ENCODE peak calls at places on chromosomes 13 and 19, in ten cellular contexts. D is ovary, X is body of pancreas, Q is GM23338, J is colonic mucosa, C is heart right ventricle, K is fibroblast of lung, H is right cardiac atrium, R is prostate gland, Z is neuronal stem cell. I is an unnamed sample.

GRCh38 chr19:32287811-32288227 is 57.6 kb upstream of the ZNF507 start:
- DNase-seq in R (peak; percentile 43), J (peak; percentile 67), H (peak; percentile 89), Z (peak; percentile 63), Q (peak; percentile 87), K (peak; percentile 8), C (peak; percentile 74), X (peak; percentile 62), D (peak; percentile 56), I (no peak)

GRCh38 chr13:99151516-99151915 is 49.1 kb upstream of the UBAC2 start:
- DNase-seq in J (no peak), K (peak; percentile 83), H (no peak), Q (no peak), C (no peak), Z (no peak), X (no peak), D (no peak), R (no peak), I (peak; percentile 79)

GRCh38 chr13:68009546-68009945 is 779.4 kb upstream of the PCDH9 start:
- DNase-seq in X (no peak), K (no peak), H (no peak), D (no peak), C (no peak), R (no peak), Z (no peak), Q (no peak), J (no peak), I (no peak)

GRCh38 chr19:5150331-5150901 is 181.5 kb downstream of the KDM4B start:
- DNase-seq in J (no peak), Q (no peak), K (no peak), D (no peak), X (peak; percentile 5), Z (no peak), C (peak; percentile 8), R (no peak), H (no peak), I (peak; percentile 56)

GRCh38 chr13:100344544-100344943 is 244.0 kb downstream of the GGACT start:
- DNase-seq in Q (no peak), C (no peak), X (no peak), H (no peak), K (no peak), Z (no peak), J (no peak), R (no peak), D (no peak), I (no peak)

GRCh38 chr13:111245781-111246384 is 74.6 kb upstream of the TEX29 start:
- DNase-seq in H (no peak), C (no peak), D (no peak), J (no peak), Q (no peak), X (no peak), K (peak; percentile 72), Z (no peak), R (peak; percentile 32), I (no peak)

GRCh38 chr19:1132625-1133383 is 29.0 kb downstream of the GPX4 start:
- DNase-seq in X (no peak), K (no peak), Q (no peak), H (peak; percentile 71), Z (no peak), R (no peak), J (no peak), D (no peak), C (no peak), I (no peak)

GRCh38 chr19:10835754-10836477 is at the start of gene TMED1:
- DNase-seq in X (peak; percentile 100), D (peak; percentile 94), R (peak; percentile 88), K (peak; percentile 98), H (peak; percentile 99), Q (peak; percentile 100), J (peak; percentile 100), C (peak; percentile 97), Z (peak; percentile 99), I (peak; percentile 98)

GRCh38 chr13:40148742-40149141 is 493.3 kb downstream of the COG6 start:
- DNase-seq in Q (no peak), K (no peak), R (no peak), X (no peak), J (no peak), H (no peak), Z (no peak), C (no peak), D (no peak), I (no peak)
- H3K4me1 ChIP-seq in Q (no peaks in the 10 kb centered on the region), K (peaks cover 11% of the 10 kb centered on the region), R (no peaks in the 10 kb centered on the region), X (peaks cover 28% of the 10 kb centered on the region), J (no peaks in the 10 kb centered on the region), H (peaks cover 2% of the 10 kb centered on the region), Z (no peaks in the 10 kb centered on the region), C (no peaks in the 10 kb centered on the region), D (peaks cover 9% of the 10 kb centered on the region), I (peaks cover 14% of the 10 kb centered on the region)

DNA sequence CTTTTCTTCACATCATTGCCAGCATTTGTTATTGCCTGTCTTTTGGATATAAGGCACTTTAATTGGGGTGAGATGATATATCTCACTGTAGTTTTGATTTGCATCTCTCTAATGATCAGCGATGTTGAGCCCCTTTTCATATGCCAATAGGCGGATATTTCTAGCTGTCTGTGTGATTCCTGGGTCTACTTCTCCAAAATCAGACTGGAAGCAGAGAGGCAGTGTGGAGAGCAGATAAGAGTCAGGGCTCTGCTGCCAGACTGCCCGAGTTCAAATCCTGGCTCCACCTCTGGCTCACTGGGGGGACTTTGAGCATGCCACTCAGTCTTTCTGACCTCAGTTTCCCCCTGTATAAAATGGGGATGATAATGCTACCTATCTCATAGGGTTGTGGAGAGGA is 24.0 kb upstream of the ACP7 start:
- DNase-seq in C (no peak), J (no peak), X (no peak), Q (no peak), D (no peak), H (no peak), K (no peak), Z (no peak), R (no peak), I (no peak)
- H3K4me1 ChIP-seq in C (no peaks in the 10 kb centered on the region), J (no peaks in the 10 kb centered on the region), X (no peaks in the 10 kb centered on the region), Q (no peaks in the 10 kb centered on the region), D (no peaks in the 10 kb centered on the region), H (no peaks in the 10 kb centered on the region), K (no peaks in the 10 kb centered on the region), Z (no peaks in the 10 kb centered on the region), R (no peaks in the 10 kb centered on the region), I (no peaks in the 10 kb centered on the region)

DNA sequence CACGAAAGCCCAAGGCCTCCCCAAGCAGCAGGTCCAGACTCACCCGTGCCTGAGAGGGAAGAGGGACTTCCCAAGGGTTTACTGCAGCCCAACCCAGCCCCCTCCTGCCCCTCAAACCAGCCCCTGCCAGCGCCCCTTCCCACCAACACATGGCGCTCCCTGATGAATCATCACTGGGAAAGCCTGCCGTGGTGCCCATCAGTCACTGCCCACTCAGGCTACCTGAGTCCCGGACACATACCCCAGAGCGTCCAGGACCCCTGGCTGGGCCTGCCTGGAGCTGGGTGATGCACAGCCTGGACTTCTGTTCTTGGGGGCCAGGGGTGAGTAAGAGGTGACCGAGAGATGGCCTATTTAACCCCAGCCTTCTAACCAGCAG is 60.6 kb downstream of the MLLT1 start:
- DNase-seq in R (no peak), K (no peak), D (no peak), X (no peak), Z (no peak), J (no peak), H (peak; percentile 54), C (no peak), Q (no peak), I (peak; percentile 29)
- H3K4me1 ChIP-seq in R (no peaks in the 10 kb centered on the region), K (peaks cover 16% of the 10 kb centered on the region), D (peaks cover 59% of the 10 kb centered on the region), X (peaks cover 20% of the 10 kb centered on the region), Z (peaks cover 27% of the 10 kb centered on the region), J (peaks cover 2% of the 10 kb centered on the region), H (peaks cover 28% of the 10 kb centered on the region), C (peaks cover 62% of the 10 kb centered on the region), Q (no peaks in the 10 kb centered on the region), I (peaks cover 6% of the 10 kb centered on the region)

GRCh38 chr19:8665468-8666213 is 33.0 kb downstream of the ACTL9 start:
- DNase-seq in C (no peak), X (no peak), Z (no peak), D (no peak), H (no peak), J (no peak), R (no peak), Q (no peak), K (no peak), I (no peak)
- H3K4me1 ChIP-seq in C (no peaks in the 10 kb centered on the region), X (no peaks in the 10 kb centered on the region), Z (no peaks in the 10 kb centered on the region), D (no peaks in the 10 kb centered on the region), H (no peaks in the 10 kb centered on the region), J (no peaks in the 10 kb centered on the region), R (no peaks in the 10 kb centered on the region), Q (no peaks in the 10 kb centered on the region), K (no peaks in the 10 kb centered on the region), I (no peaks in the 10 kb centered on the region)

GRCh38 chr13:101535192-101535746 is 82.8 kb downstream of the ITGBL1 start:
- DNase-seq in C (no peak), K (peak; percentile 23), Z (no peak), D (no peak), Q (no peak), X (no peak), R (no peak), H (no peak), J (no peak), I (no peak)

GRCh38 chr13:101530293-101530692 is 77.8 kb downstream of the ITGBL1 start:
- DNase-seq in K (no peak), C (no peak), Q (no peak), J (no peak), X (no peak), D (no peak), R (no peak), Z (no peak), H (no peak), I (no peak)

DNA sequence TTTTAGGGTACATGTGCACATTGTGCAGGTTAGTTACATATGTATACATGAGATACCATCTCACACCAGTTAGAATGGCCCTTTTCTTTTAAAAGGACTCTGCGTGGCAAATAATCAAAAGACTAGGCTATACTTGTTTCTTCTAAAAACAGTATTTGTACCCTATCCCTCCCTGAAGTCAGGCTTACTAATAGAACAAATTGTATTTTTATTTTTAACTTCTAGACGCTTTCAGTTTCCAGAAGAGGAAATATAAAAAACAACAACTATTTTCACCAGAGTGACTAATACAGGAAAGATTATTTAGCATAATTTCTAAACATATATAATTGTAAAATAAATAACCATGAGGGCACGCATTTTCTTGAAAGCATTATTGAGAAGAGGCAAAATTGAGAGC is 83.6 kb downstream of the ITGBL1 start:
- DNase-seq in Q (no peak), J (no peak), R (no peak), C (no peak), Z (no peak), X (no peak), K (no peak), H (no peak), D (no peak), I (no peak)
- H3K4me1 ChIP-seq in Q (no peaks in the 10 kb centered on the region), J (no peaks in the 10 kb centered on the region), R (no peaks in the 10 kb centered on the region), C (no peaks in the 10 kb centered on the region), Z (no peaks in the 10 kb centered on the region), X (no peaks in the 10 kb centered on the region), K (no peaks in the 10 kb centered on the region), H (no peaks in the 10 kb centered on the region), D (no peaks in the 10 kb centered on the region), I (no peaks in the 10 kb centered on the region)

GRCh38 chr19:51364200-51365106 is 1.7 kb downstream of the ETFB start:
- DNase-seq in H (no peak), R (no peak), X (no peak), D (no peak), C (no peak), J (no peak), Z (no peak), Q (no peak), K (no peak), I (no peak)
- H3K4me1 ChIP-seq in H (peaks cover 10% of the 10 kb centered on the region), R (peaks cover 8% of the 10 kb centered on the region), X (peaks cover 44% of the 10 kb centered on the region), D (peaks cover 7% of the 10 kb centered on the region), C (peaks cover 14% of the 10 kb centered on the region), J (peaks cover 10% of the 10 kb centered on the region), Z (peaks cover 15% of the 10 kb centered on the region), Q (peaks cover 15% of the 10 kb centered on the region), K (peaks cover 13% of the 10 kb centered on the region), I (peaks cover 23% of the 10 kb centered on the region)

DNA sequence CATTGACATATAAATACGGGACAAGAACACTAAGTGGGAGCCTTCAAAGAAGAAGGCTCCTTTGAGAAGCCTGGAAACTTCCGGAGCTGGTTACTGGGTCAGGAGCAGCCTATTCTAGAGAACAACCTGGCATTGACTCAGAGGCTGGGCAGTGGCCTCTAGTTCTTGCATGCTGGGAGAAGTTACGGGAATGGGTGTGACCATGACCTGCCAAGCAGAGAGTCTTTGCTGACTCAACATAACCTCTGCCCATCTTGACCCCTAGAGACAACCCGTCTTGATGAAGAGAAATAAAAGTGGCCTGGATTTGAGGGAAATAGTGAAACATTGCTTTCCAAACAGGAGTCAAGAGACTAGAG is 21.0 kb downstream of the STARD13 start:
- DNase-seq in X (no peak), Q (no peak), K (no peak), H (no peak), Z (no peak), J (peak; percentile 38), C (no peak), D (no peak), R (no peak), I (no peak)
- H3K4me1 ChIP-seq in X (peaks cover 84% of the 10 kb centered on the region), Q (peaks cover 21% of the 10 kb centered on the region), K (peaks cover 39% of the 10 kb centered on the region), H (peaks cover 33% of the 10 kb centered on the region), Z (peaks cover 3% of the 10 kb centered on the region), J (no peaks in the 10 kb centered on the region), C (peaks cover 71% of the 10 kb centered on the region), D (peaks cover 15% of the 10 kb centered on the region), R (no peaks in the 10 kb centered on the region), I (peaks cover 51% of the 10 kb centered on the region)

I was measured in RWPE2.